ENCODE peak calls at places on chromosomes 12 and 14, in six cellular contexts. One of them, this sample, is unnamed.

GRCh38 chr12:82426081-82426480 is 67.8 kb downstream of the METTL25 start:
- DNase-seq in Panc1: no peak
- DNase-seq in neural progenitor cell: no peak
- DNase-seq in heart left ventricle: no peak
- DNase-seq in left lung: no peak
- DNase-seq in right atrium auricular region: no peak
- DNase-seq in this sample: no peak

GRCh38 chr14:60722163-60722835 is 1.9 kb downstream of the SIX4 start:
- DNase-seq in right atrium auricular region: no peak
- DNase-seq in left lung: peak; percentile 80
- DNase-seq in Panc1: no peak
- DNase-seq in heart left ventricle: no peak
- DNase-seq in neural progenitor cell: peak; percentile 86
- DNase-seq in this sample: no peak

GRCh38 chr14:39229601-39230110 is 4.1 kb upstream of the MIA2 start:
- DNase-seq in right atrium auricular region: no peak
- DNase-seq in left lung: no peak
- DNase-seq in heart left ventricle: no peak
- DNase-seq in neural progenitor cell: no peak
- DNase-seq in Panc1: no peak
- DNase-seq in this sample: no peak

GRCh38 chr14:34873591-34874385 is 1.4 kb downstream of the BAZ1A start:
- DNase-seq in left lung: peak; percentile 96
- DNase-seq in neural progenitor cell: peak; percentile 79
- DNase-seq in right atrium auricular region: peak; percentile 90
- DNase-seq in Panc1: no peak
- DNase-seq in heart left ventricle: peak; percentile 89
- DNase-seq in this sample: peak; percentile 82

GRCh38 chr12:106240821-106241220 is 7.0 kb downstream of the CKAP4 start:
- DNase-seq in right atrium auricular region: peak; percentile 54
- DNase-seq in neural progenitor cell: no peak
- DNase-seq in Panc1: no peak
- DNase-seq in heart left ventricle: no peak
- DNase-seq in left lung: no peak
- DNase-seq in this sample: no peak

GRCh38 chr12:110501378-110501721 is 561 bp downstream of the VPS29 start:
- DNase-seq in neural progenitor cell: peak; percentile 46
- DNase-seq in left lung: no peak
- DNase-seq in Panc1: no peak
- DNase-seq in right atrium auricular region: no peak
- DNase-seq in heart left ventricle: no peak
- DNase-seq in this sample: no peak

GRCh38 chr12:120687570-120688289 is 781 bp downstream of the MLEC start:
- DNase-seq in heart left ventricle: no peak
- DNase-seq in left lung: no peak
- DNase-seq in right atrium auricular region: no peak
- DNase-seq in neural progenitor cell: peak; percentile 62
- DNase-seq in Panc1: no peak
- DNase-seq in this sample: peak; percentile 63

GRCh38 chr12:69925291-69925690 is 100.3 kb downstream of the MYRFL start:
- DNase-seq in heart left ventricle: no peak
- DNase-seq in neural progenitor cell: no peak
- DNase-seq in left lung: no peak
- DNase-seq in Panc1: no peak
- DNase-seq in right atrium auricular region: no peak
- DNase-seq in this sample: no peak

GRCh38 chr14:54773171-54774006 is 129.2 kb downstream of the GCH1 start:
- DNase-seq in heart left ventricle: peak; percentile 88
- DNase-seq in Panc1: peak; percentile 94
- DNase-seq in left lung: peak; percentile 88
- DNase-seq in right atrium auricular region: peak; percentile 96
- DNase-seq in neural progenitor cell: peak; percentile 88
- DNase-seq in this sample: peak; percentile 71

GRCh38 chr14:105880616-105881015 is 354.2 kb downstream of the TMEM121 start:
- DNase-seq in neural progenitor cell: no peak
- DNase-seq in Panc1: no peak
- DNase-seq in heart left ventricle: no peak
- DNase-seq in left lung: peak; percentile 57
- DNase-seq in right atrium auricular region: no peak
- DNase-seq in this sample: peak; percentile 38

GRCh38 chr12:64583395-64584172 is 26.7 kb upstream of the RASSF3 start:
- DNase-seq in right atrium auricular region: no peak
- DNase-seq in neural progenitor cell: no peak
- DNase-seq in heart left ventricle: no peak
- DNase-seq in Panc1: no peak
- DNase-seq in left lung: no peak
- DNase-seq in this sample: no peak

GRCh38 chr12:64587447-64587846 is 22.8 kb upstream of the RASSF3 start:
- DNase-seq in neural progenitor cell: no peak
- DNase-seq in Panc1: no peak
- DNase-seq in left lung: no peak
- DNase-seq in heart left ventricle: no peak
- DNase-seq in right atrium auricular region: no peak
- DNase-seq in this sample: no peak

GRCh38 chr12:64584173-64584555 is 26.1 kb upstream of the RASSF3 start:
- DNase-seq in Panc1: no peak
- DNase-seq in left lung: no peak
- DNase-seq in neural progenitor cell: no peak
- DNase-seq in right atrium auricular region: no peak
- DNase-seq in heart left ventricle: no peak
- DNase-seq in this sample: no peak

GRCh38 chr12:64582862-64583261 is 27.4 kb upstream of the RASSF3 start:
- DNase-seq in heart left ventricle: no peak
- DNase-seq in neural progenitor cell: no peak
- DNase-seq in Panc1: no peak
- DNase-seq in left lung: no peak
- DNase-seq in right atrium auricular region: no peak
- DNase-seq in this sample: no peak

DNA sequence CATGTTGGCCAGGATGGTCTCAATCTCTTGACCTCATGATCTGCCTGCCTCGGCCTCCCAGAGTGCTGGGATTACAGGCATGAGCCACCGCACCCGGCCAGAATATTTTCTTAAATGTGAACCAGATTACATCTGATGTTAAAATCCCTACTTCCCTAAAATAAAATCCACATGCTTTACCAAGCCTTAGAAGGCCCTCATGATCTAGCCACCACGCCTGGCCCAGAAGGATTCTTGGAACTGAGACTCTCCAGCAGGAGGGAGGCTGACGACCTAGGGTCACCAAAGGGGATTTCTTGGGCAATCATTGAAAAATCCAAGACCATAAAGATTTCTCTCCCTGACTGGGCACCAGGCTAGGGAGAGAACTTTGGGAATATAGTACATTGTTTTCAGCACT is 25.2 kb upstream of the RASSF3 start:
- DNase-seq in left lung: no peak
- DNase-seq in right atrium auricular region: no peak
- DNase-seq in neural progenitor cell: no peak
- DNase-seq in heart left ventricle: no peak
- DNase-seq in Panc1: no peak
- DNase-seq in this sample: no peak
- H3K27me3 ChIP-seq in left lung: no peaks in the 10 kb centered on the region
- H3K27me3 ChIP-seq in right atrium auricular region: no peaks in the 10 kb centered on the region
- H3K27me3 ChIP-seq in neural progenitor cell: no peaks in the 10 kb centered on the region
- H3K27me3 ChIP-seq in heart left ventricle: no peaks in the 10 kb centered on the region
- H3K27me3 ChIP-seq in Panc1: no peaks in the 10 kb centered on the region
- H3K27me3 ChIP-seq in this sample: no peaks in the 10 kb centered on the region

GRCh38 chr14:76772300-76773187 is 11.3 kb downstream of the VASH1 start:
- DNase-seq in heart left ventricle: peak; percentile 87
- DNase-seq in right atrium auricular region: peak; percentile 88
- DNase-seq in left lung: no peak
- DNase-seq in Panc1: no peak
- DNase-seq in neural progenitor cell: peak; percentile 42
- DNase-seq in this sample: peak; percentile 73
- TF ChIP-seq CTCF in heart left ventricle: no peak
- TF ChIP-seq CTCF in right atrium auricular region: no peak
- TF ChIP-seq CTCF in left lung: no peak
- TF ChIP-seq CTCF in Panc1: no peak
- TF ChIP-seq CTCF in neural progenitor cell: no peak
- TF ChIP-seq CTCF in this sample: no peak

DNA sequence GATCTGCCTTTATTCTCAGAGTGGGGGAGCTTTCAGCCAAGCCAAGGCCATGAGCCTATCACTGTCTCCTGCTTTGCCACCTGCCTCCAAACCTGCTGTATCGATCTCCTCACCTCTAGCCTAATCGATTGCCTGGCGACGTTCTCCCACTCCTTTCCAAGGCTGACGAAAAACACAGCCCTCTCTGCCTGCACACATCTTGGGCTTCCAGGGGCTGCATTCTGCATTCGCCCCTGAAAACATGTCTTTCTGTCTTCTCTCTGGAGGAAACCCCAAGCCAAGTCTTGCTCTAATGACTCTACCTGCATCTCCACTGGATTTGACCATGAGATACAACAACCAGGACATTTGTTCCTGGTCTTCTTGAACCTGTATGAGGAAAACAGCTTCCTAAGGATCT is 540.7 kb downstream of the BCL11B start:
- DNase-seq in neural progenitor cell: no peak
- DNase-seq in left lung: no peak
- DNase-seq in heart left ventricle: no peak
- DNase-seq in right atrium auricular region: no peak
- DNase-seq in Panc1: no peak
- DNase-seq in this sample: no peak
- H3K9me3 ChIP-seq in neural progenitor cell: no peaks in the 10 kb centered on the region
- H3K9me3 ChIP-seq in left lung: no peaks in the 10 kb centered on the region
- H3K9me3 ChIP-seq in heart left ventricle: no peaks in the 10 kb centered on the region
- H3K9me3 ChIP-seq in right atrium auricular region: no peaks in the 10 kb centered on the region
- H3K9me3 ChIP-seq in Panc1: no peaks in the 10 kb centered on the region
- H3K9me3 ChIP-seq in this sample: no peaks in the 10 kb centered on the region

DNA sequence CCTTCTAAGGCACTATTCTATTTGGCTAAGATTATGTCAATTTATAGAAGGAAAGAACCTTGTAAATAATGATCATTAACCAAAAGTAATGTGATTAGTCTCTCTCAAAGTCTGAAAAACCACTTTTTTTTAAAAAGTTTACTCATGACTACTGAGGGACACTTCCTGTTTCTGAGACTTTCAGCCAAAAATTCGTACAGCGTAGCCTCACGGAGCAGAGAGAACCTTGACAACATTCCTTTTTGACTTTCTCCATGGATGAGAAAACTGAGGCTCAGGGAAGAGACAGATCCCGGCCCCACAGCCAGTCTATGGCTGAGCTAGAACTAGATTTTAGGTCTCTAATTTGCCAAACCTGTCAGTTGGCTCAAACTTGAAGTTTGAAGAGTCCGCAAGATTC is 68.2 kb downstream of the DAD1 start:
- DNase-seq in heart left ventricle: no peak
- DNase-seq in neural progenitor cell: no peak
- DNase-seq in left lung: no peak
- DNase-seq in right atrium auricular region: no peak
- DNase-seq in Panc1: no peak
- DNase-seq in this sample: no peak
- H3K27me3 ChIP-seq in heart left ventricle: no peaks in the 10 kb centered on the region
- H3K27me3 ChIP-seq in neural progenitor cell: no peaks in the 10 kb centered on the region
- H3K27me3 ChIP-seq in left lung: no peaks in the 10 kb centered on the region
- H3K27me3 ChIP-seq in right atrium auricular region: no peaks in the 10 kb centered on the region
- H3K27me3 ChIP-seq in Panc1: peaks cover 4% of the 10 kb centered on the region
- H3K27me3 ChIP-seq in this sample: no peaks in the 10 kb centered on the region

GRCh38 chr12:43675048-43675904 is 83.3 kb downstream of the PUS7L start:
- DNase-seq in heart left ventricle: no peak
- DNase-seq in right atrium auricular region: no peak
- DNase-seq in Panc1: no peak
- DNase-seq in neural progenitor cell: no peak
- DNase-seq in left lung: no peak
- DNase-seq in this sample: no peak

DNA sequence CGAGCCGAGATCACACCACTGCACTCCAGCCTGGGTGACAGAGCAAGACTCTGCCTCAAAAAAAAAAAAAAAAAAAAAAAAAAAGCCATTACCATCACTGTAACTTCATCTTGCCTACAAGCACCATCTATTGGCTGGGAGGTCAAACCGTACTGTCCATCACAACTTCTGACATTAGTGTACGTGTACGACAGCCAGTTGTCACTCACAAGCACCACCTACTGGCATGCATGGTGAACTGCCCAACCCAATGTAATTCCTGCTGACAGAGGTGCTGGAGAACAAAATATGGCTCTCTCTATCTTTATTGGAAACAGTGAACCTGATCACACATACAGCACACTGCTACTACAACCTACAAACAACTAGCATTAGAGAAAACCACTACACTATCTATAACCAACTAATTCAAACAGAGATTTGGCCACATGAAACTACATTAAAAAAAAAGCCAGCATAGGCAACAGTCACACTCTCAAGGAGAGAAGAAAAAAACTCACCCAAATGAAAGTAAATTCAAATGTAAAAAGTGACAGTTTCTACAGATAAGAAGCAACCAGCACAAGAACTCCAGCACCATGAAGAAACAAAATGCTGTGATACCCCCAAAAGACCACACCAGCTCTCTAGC is 82.3 kb downstream of the PUS7L start:
- DNase-seq in neural progenitor cell: peak; percentile 42
- DNase-seq in heart left ventricle: no peak
- DNase-seq in right atrium auricular region: no peak
- DNase-seq in Panc1: peak; percentile 25
- DNase-seq in left lung: no peak
- DNase-seq in this sample: no peak
- TF ChIP-seq CTCF in neural progenitor cell: peak; percentile 53
- TF ChIP-seq CTCF in heart left ventricle: peak; percentile 22
- TF ChIP-seq CTCF in right atrium auricular region: peak; percentile 19
- TF ChIP-seq CTCF in Panc1: peak; percentile 73
- TF ChIP-seq CTCF in left lung: peak; percentile 31
- TF ChIP-seq CTCF in this sample: peak; percentile 17

GRCh38 chr12:108950991-108951739 is 69.7 kb downstream of the SVOP start:
- DNase-seq in neural progenitor cell: peak; percentile 84
- DNase-seq in left lung: peak; percentile 87
- DNase-seq in heart left ventricle: peak; percentile 67
- DNase-seq in Panc1: peak; percentile 41
- DNase-seq in right atrium auricular region: peak; percentile 88
- DNase-seq in this sample: peak; percentile 82

GRCh38 chr12:108947097-108947496 is 67.2 kb downstream of the DAO start:
- DNase-seq in neural progenitor cell: no peak
- DNase-seq in right atrium auricular region: no peak
- DNase-seq in Panc1: no peak
- DNase-seq in heart left ventricle: no peak
- DNase-seq in left lung: no peak
- DNase-seq in this sample: no peak

GRCh38 chr12:108948369-108948768 is 68.5 kb downstream of the DAO start:
- DNase-seq in Panc1: no peak
- DNase-seq in right atrium auricular region: no peak
- DNase-seq in left lung: no peak
- DNase-seq in neural progenitor cell: no peak
- DNase-seq in heart left ventricle: no peak
- DNase-seq in this sample: no peak

GRCh38 chr12:108955225-108955835 is 65.5 kb downstream of the SVOP start:
- DNase-seq in heart left ventricle: peak; percentile 54
- DNase-seq in Panc1: no peak
- DNase-seq in neural progenitor cell: no peak
- DNase-seq in right atrium auricular region: no peak
- DNase-seq in left lung: no peak
- DNase-seq in this sample: no peak

DNA sequence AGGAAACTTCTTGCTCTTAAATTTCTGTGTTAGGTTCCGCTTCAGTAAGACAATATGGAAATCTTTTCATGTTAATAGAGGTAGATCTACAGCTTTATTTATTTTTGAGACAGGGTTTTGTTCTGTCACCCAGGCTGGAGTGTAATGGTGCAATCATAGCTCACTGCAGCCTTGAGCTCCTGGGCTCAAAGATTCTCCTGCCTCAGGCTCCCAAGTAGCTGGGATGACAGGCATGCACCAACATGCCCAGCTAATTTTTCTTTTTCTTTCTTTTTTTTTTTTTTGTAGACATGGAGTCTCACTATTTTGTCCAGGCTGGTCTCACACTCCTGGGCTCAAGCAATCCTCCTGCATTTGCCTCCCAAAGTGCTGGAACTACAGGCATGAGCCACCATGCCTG is 70.1 kb downstream of the DAO start:
- DNase-seq in neural progenitor cell: no peak
- DNase-seq in heart left ventricle: no peak
- DNase-seq in right atrium auricular region: no peak
- DNase-seq in Panc1: no peak
- DNase-seq in left lung: no peak
- DNase-seq in this sample: no peak
- H3K9me3 ChIP-seq in neural progenitor cell: peaks cover 4% of the 10 kb centered on the region
- H3K9me3 ChIP-seq in heart left ventricle: peaks cover 6% of the 10 kb centered on the region
- H3K9me3 ChIP-seq in right atrium auricular region: peaks cover 11% of the 10 kb centered on the region
- H3K9me3 ChIP-seq in Panc1: no peaks in the 10 kb centered on the region
- H3K9me3 ChIP-seq in left lung: peaks cover 6% of the 10 kb centered on the region
- H3K9me3 ChIP-seq in this sample: no peaks in the 10 kb centered on the region

This sample was measured in right lobe of liver.